ENCODE peak calls at places on chromosomes 2 and 18, in eight cellular contexts. L is activated CD8-positive, alpha-beta memory T cell treated with anti-CD3 and anti-CD28 coated beads for 24 hours; B is endodermal cell; X is NCI-H1092 treated with DMSO at 0.1 percent for 48 hours; O is aorta; I is GM04503; N is endothelial cell; K is NCI-H774. V is an unnamed sample.

GRCh38 chr2:223930002-223930976 is 14.8 kb downstream of the WDFY1 start:
- DNase-seq in L (no peak), X (no peak), B (peak; percentile 56), I (no peak), K (no peak), N (no peak), O (no peak), V (no peak)

GRCh38 chr2:200820573-200820972 is 8.9 kb downstream of the BZW1 start:
- DNase-seq in O (no peak), I (no peak), L (no peak), B (no peak), N (no peak), X (no peak), K (no peak), V (no peak)

GRCh38 chr2:99621106-99621505 is 131.3 kb upstream of the REV1 start:
- DNase-seq in N (no peak), O (no peak), X (no peak), I (no peak), L (no peak), K (no peak), B (no peak), V (no peak)

GRCh38 chr2:44184106-44184505 is 15.4 kb downstream of the PPM1B start:
- DNase-seq in I (no peak), B (no peak), O (no peak), K (no peak), L (no peak), X (no peak), N (no peak), V (no peak)

GRCh38 chr2:111705711-111706323 is 178.2 kb downstream of the ANAPC1 start:
- DNase-seq in N (no peak), O (no peak), K (peak; percentile 42), I (no peak), X (no peak), L (peak; percentile 62), B (peak; percentile 90), V (no peak)

GRCh38 chr2:82985572-82986197 is 1473.4 kb downstream of the SUCLG1 start:
- DNase-seq in O (no peak), L (no peak), B (no peak), K (no peak), X (no peak), I (no peak), N (no peak), V (no peak)

GRCh38 chr2:107633580-107634147 is 193.0 kb upstream of the RGPD4 start:
- DNase-seq in O (no peak), N (no peak), K (no peak), X (no peak), B (no peak), I (peak; percentile 0), L (no peak), V (peak; percentile 3)

GRCh38 chr18:71405142-71405806 is 1116.4 kb downstream of the SOCS6 start:
- DNase-seq in N (no peak), I (no peak), X (no peak), B (no peak), O (no peak), L (no peak), K (no peak), V (no peak)

GRCh38 chr2:3246928-3247714 is 130.5 kb downstream of the EIPR1 start:
- DNase-seq in K (no peak), O (no peak), B (no peak), N (no peak), X (no peak), L (peak; percentile 11), I (no peak), V (no peak)